ENCODE peak calls at places on chromosomes 11 and 22, in eight cellular contexts. One of them, this sample, is unnamed.

GRCh38 chr22:46508391-46508999 is 28.9 kb downstream of the CELSR1 start:
- DNase-seq in colonic mucosa: no peak
- DNase-seq in CD4-positive, alpha-beta T cell: no peak
- DNase-seq in WERI-Rb-1: no peak
- DNase-seq in Peyer's patch: no peak
- DNase-seq in choroid plexus epithelial cell: no peak
- DNase-seq in bronchial epithelial cell: no peak
- DNase-seq in hepatocyte: peak; percentile 8
- DNase-seq in this sample: no peak

GRCh38 chr22:24588370-24588755 is 4.5 kb downstream of the LRRC75B start:
- DNase-seq in colonic mucosa: no peak
- DNase-seq in CD4-positive, alpha-beta T cell: no peak
- DNase-seq in WERI-Rb-1: no peak
- DNase-seq in Peyer's patch: no peak
- DNase-seq in choroid plexus epithelial cell: no peak
- DNase-seq in bronchial epithelial cell: no peak
- DNase-seq in hepatocyte: no peak
- DNase-seq in this sample: no peak

GRCh38 chr11:84894666-84895065 is 732.5 kb downstream of the DLG2 start:
- DNase-seq in colonic mucosa: no peak
- DNase-seq in CD4-positive, alpha-beta T cell: no peak
- DNase-seq in WERI-Rb-1: no peak
- DNase-seq in Peyer's patch: no peak
- DNase-seq in choroid plexus epithelial cell: no peak
- DNase-seq in bronchial epithelial cell: no peak
- DNase-seq in hepatocyte: no peak
- DNase-seq in this sample: no peak

GRCh38 chr11:128299132-128299726 is 288.1 kb downstream of the ETS1 start:
- DNase-seq in colonic mucosa: no peak
- DNase-seq in CD4-positive, alpha-beta T cell: no peak
- DNase-seq in WERI-Rb-1: peak; percentile 30
- DNase-seq in Peyer's patch: no peak
- DNase-seq in choroid plexus epithelial cell: peak; percentile 91
- DNase-seq in bronchial epithelial cell: peak; percentile 9
- DNase-seq in hepatocyte: peak; percentile 27
- DNase-seq in this sample: peak; percentile 8

GRCh38 chr22:22110548-22111266 is 128.1 kb upstream of the TOP3B start:
- DNase-seq in colonic mucosa: no peak
- DNase-seq in CD4-positive, alpha-beta T cell: no peak
- DNase-seq in WERI-Rb-1: peak; percentile 52
- DNase-seq in Peyer's patch: peak; percentile 92
- DNase-seq in choroid plexus epithelial cell: peak; percentile 76
- DNase-seq in bronchial epithelial cell: peak; percentile 93
- DNase-seq in hepatocyte: peak; percentile 61
- DNase-seq in this sample: peak; percentile 83

GRCh38 chr22:41801886-41802285 is 1.4 kb downstream of the CCDC134 start:
- DNase-seq in colonic mucosa: no peak
- DNase-seq in CD4-positive, alpha-beta T cell: no peak
- DNase-seq in WERI-Rb-1: no peak
- DNase-seq in Peyer's patch: no peak
- DNase-seq in choroid plexus epithelial cell: no peak
- DNase-seq in bronchial epithelial cell: no peak
- DNase-seq in hepatocyte: no peak
- DNase-seq in this sample: no peak

GRCh38 chr11:77668760-77669159 is 31.2 kb upstream of the CLNS1A start:
- DNase-seq in colonic mucosa: no peak
- DNase-seq in CD4-positive, alpha-beta T cell: no peak
- DNase-seq in WERI-Rb-1: no peak
- DNase-seq in Peyer's patch: no peak
- DNase-seq in choroid plexus epithelial cell: peak; percentile 46
- DNase-seq in bronchial epithelial cell: no peak
- DNase-seq in hepatocyte: no peak
- DNase-seq in this sample: no peak

GRCh38 chr11:44729718-44730117 is 3.0 kb downstream of the TSPAN18 start:
- DNase-seq in colonic mucosa: no peak
- DNase-seq in CD4-positive, alpha-beta T cell: no peak
- DNase-seq in WERI-Rb-1: no peak
- DNase-seq in Peyer's patch: no peak
- DNase-seq in choroid plexus epithelial cell: no peak
- DNase-seq in bronchial epithelial cell: peak; percentile 27
- DNase-seq in hepatocyte: no peak
- DNase-seq in this sample: peak; percentile 63

GRCh38 chr11:74557526-74557925 is 34.9 kb upstream of the POLD3 start:
- DNase-seq in colonic mucosa: no peak
- DNase-seq in CD4-positive, alpha-beta T cell: no peak
- DNase-seq in WERI-Rb-1: no peak
- DNase-seq in Peyer's patch: no peak
- DNase-seq in choroid plexus epithelial cell: no peak
- DNase-seq in bronchial epithelial cell: no peak
- DNase-seq in hepatocyte: no peak
- DNase-seq in this sample: no peak

GRCh38 chr11:61193596-61193995 is 9.7 kb upstream of the PGA3 start:
- DNase-seq in colonic mucosa: no peak
- DNase-seq in CD4-positive, alpha-beta T cell: no peak
- DNase-seq in WERI-Rb-1: peak; percentile 32
- DNase-seq in Peyer's patch: no peak
- DNase-seq in choroid plexus epithelial cell: no peak
- DNase-seq in bronchial epithelial cell: no peak
- DNase-seq in hepatocyte: no peak
- DNase-seq in this sample: no peak

GRCh38 chr22:43433451-43433850 is 21.6 kb downstream of the MPPED1 start:
- DNase-seq in colonic mucosa: no peak
- DNase-seq in CD4-positive, alpha-beta T cell: no peak
- DNase-seq in WERI-Rb-1: no peak
- DNase-seq in Peyer's patch: no peak
- DNase-seq in choroid plexus epithelial cell: no peak
- DNase-seq in bronchial epithelial cell: no peak
- DNase-seq in hepatocyte: no peak
- DNase-seq in this sample: no peak

GRCh38 chr11:14107071-14107470 is 144.5 kb downstream of the SPON1 start:
- DNase-seq in colonic mucosa: no peak
- DNase-seq in CD4-positive, alpha-beta T cell: no peak
- DNase-seq in WERI-Rb-1: no peak
- DNase-seq in Peyer's patch: no peak
- DNase-seq in choroid plexus epithelial cell: no peak
- DNase-seq in bronchial epithelial cell: no peak
- DNase-seq in hepatocyte: no peak
- DNase-seq in this sample: no peak

GRCh38 chr11:706439-706956 is 467 bp downstream of the EPS8L2 start:
- DNase-seq in colonic mucosa: peak; percentile 54
- DNase-seq in CD4-positive, alpha-beta T cell: no peak
- DNase-seq in WERI-Rb-1: no peak
- DNase-seq in Peyer's patch: no peak
- DNase-seq in choroid plexus epithelial cell: peak; percentile 24
- DNase-seq in bronchial epithelial cell: peak; percentile 45
- DNase-seq in hepatocyte: peak; percentile 67
- DNase-seq in this sample: peak; percentile 78

GRCh38 chr11:88164806-88165205 is 10.4 kb downstream of the RAB38 start:
- DNase-seq in colonic mucosa: no peak
- DNase-seq in CD4-positive, alpha-beta T cell: no peak
- DNase-seq in WERI-Rb-1: no peak
- DNase-seq in Peyer's patch: no peak
- DNase-seq in choroid plexus epithelial cell: peak; percentile 22
- DNase-seq in bronchial epithelial cell: no peak
- DNase-seq in hepatocyte: no peak
- DNase-seq in this sample: no peak

GRCh38 chr11:128810784-128811514 is 56.1 kb downstream of the KCNJ1 start:
- DNase-seq in colonic mucosa: no peak
- DNase-seq in CD4-positive, alpha-beta T cell: no peak
- DNase-seq in WERI-Rb-1: no peak
- DNase-seq in Peyer's patch: no peak
- DNase-seq in choroid plexus epithelial cell: no peak
- DNase-seq in bronchial epithelial cell: no peak
- DNase-seq in hepatocyte: no peak
- DNase-seq in this sample: no peak

GRCh38 chr22:49235463-49236300 is 592.0 kb downstream of the BRD1 start:
- DNase-seq in colonic mucosa: peak; percentile 57
- DNase-seq in CD4-positive, alpha-beta T cell: no peak
- DNase-seq in WERI-Rb-1: no peak
- DNase-seq in Peyer's patch: no peak
- DNase-seq in choroid plexus epithelial cell: no peak
- DNase-seq in bronchial epithelial cell: no peak
- DNase-seq in hepatocyte: peak; percentile 71
- DNase-seq in this sample: no peak

GRCh38 chr22:19056951-19057401 is 65.2 kb downstream of the DGCR2 start:
- DNase-seq in colonic mucosa: no peak
- DNase-seq in CD4-positive, alpha-beta T cell: no peak
- DNase-seq in WERI-Rb-1: no peak
- DNase-seq in Peyer's patch: peak; percentile 34
- DNase-seq in choroid plexus epithelial cell: no peak
- DNase-seq in bronchial epithelial cell: no peak
- DNase-seq in hepatocyte: no peak
- DNase-seq in this sample: no peak

GRCh38 chr11:57648791-57649735 is 649 bp downstream of the YPEL4 start:
- DNase-seq in colonic mucosa: no peak
- DNase-seq in CD4-positive, alpha-beta T cell: no peak
- DNase-seq in WERI-Rb-1: no peak
- DNase-seq in Peyer's patch: no peak
- DNase-seq in choroid plexus epithelial cell: no peak
- DNase-seq in bronchial epithelial cell: no peak
- DNase-seq in hepatocyte: peak; percentile 40
- DNase-seq in this sample: no peak

GRCh38 chr11:101844608-101845007 is 70.2 kb upstream of the CEP126 start:
- DNase-seq in colonic mucosa: no peak
- DNase-seq in CD4-positive, alpha-beta T cell: no peak
- DNase-seq in WERI-Rb-1: no peak
- DNase-seq in Peyer's patch: no peak
- DNase-seq in choroid plexus epithelial cell: no peak
- DNase-seq in bronchial epithelial cell: no peak
- DNase-seq in hepatocyte: no peak
- DNase-seq in this sample: no peak

GRCh38 chr11:101848262-101848661 is 66.5 kb upstream of the CEP126 start:
- DNase-seq in colonic mucosa: no peak
- DNase-seq in CD4-positive, alpha-beta T cell: no peak
- DNase-seq in WERI-Rb-1: no peak
- DNase-seq in Peyer's patch: no peak
- DNase-seq in choroid plexus epithelial cell: peak; percentile 49
- DNase-seq in bronchial epithelial cell: peak; percentile 34
- DNase-seq in hepatocyte: peak; percentile 42
- DNase-seq in this sample: peak; percentile 43
- TF ChIP-seq CTCF in colonic mucosa: no peak
- TF ChIP-seq CTCF in CD4-positive, alpha-beta T cell: no peak
- TF ChIP-seq CTCF in WERI-Rb-1: no peak
- TF ChIP-seq CTCF in Peyer's patch: peak; percentile 6
- TF ChIP-seq CTCF in choroid plexus epithelial cell: peak; percentile 33
- TF ChIP-seq CTCF in bronchial epithelial cell: no peak
- TF ChIP-seq CTCF in hepatocyte: peak; percentile 75
- TF ChIP-seq CTCF in this sample: peak; percentile 47

DNA sequence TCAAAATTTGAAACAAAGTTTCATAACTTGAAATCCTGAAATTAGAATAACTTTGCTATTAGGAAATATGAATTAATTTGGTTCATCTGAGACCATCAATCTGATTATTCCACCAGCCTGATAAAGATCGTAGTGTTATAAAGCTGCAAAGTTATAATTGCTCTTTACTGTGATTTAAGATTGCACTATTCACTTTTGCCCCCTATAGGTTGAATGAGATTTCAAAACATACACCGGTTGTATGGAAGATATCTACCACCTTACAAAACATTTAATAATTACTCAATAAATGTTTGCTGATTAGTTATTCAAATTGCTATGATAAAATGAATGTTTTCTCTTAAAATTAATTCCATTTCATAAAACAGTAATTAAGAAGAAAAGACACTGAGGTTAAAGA is 26.1 kb downstream of the APIP start:
- DNase-seq in colonic mucosa: no peak
- DNase-seq in CD4-positive, alpha-beta T cell: no peak
- DNase-seq in WERI-Rb-1: no peak
- DNase-seq in Peyer's patch: no peak
- DNase-seq in choroid plexus epithelial cell: no peak
- DNase-seq in bronchial epithelial cell: peak; percentile 31
- DNase-seq in hepatocyte: no peak
- DNase-seq in this sample: peak; percentile 27
- TF ChIP-seq CTCF in colonic mucosa: peak; percentile 35
- TF ChIP-seq CTCF in CD4-positive, alpha-beta T cell: no peak
- TF ChIP-seq CTCF in WERI-Rb-1: no peak
- TF ChIP-seq CTCF in Peyer's patch: no peak
- TF ChIP-seq CTCF in choroid plexus epithelial cell: peak; percentile 43
- TF ChIP-seq CTCF in bronchial epithelial cell: peak; percentile 25
- TF ChIP-seq CTCF in hepatocyte: peak; percentile 39
- TF ChIP-seq CTCF in this sample: no peak

DNA sequence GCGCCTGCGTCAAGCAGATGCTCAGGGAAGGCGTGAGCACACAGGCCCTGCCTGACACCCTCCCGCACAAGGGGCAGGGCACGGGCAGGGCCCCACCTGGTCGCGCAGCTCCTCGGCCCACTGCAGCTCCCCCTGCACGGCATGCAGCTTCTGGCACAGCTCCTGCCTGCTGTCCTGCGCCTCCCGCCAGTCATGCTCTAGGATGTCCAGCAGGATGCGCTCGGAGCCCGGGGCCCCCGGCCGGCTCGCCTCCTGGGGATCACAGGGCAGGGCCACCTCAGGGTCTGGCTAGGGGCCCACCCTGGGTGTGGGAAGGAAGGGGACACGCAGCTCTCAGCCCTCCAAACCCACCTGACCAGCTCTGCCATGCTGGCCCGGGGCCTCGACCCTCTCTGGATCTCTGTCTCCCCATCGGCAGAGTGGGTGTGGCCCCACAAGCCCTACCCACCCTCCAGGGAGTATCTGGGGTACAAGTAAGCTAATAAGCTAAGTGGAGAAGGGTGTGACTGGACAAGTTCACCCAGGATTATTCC is 10.7 kb downstream of the CARD10 start:
- DNase-seq in colonic mucosa: no peak
- DNase-seq in CD4-positive, alpha-beta T cell: no peak
- DNase-seq in WERI-Rb-1: peak; percentile 80
- DNase-seq in Peyer's patch: no peak
- DNase-seq in choroid plexus epithelial cell: no peak
- DNase-seq in bronchial epithelial cell: no peak
- DNase-seq in hepatocyte: no peak
- DNase-seq in this sample: no peak
- TF ChIP-seq CTCF in colonic mucosa: peak; percentile 15
- TF ChIP-seq CTCF in CD4-positive, alpha-beta T cell: no peak
- TF ChIP-seq CTCF in WERI-Rb-1: peak; percentile 63
- TF ChIP-seq CTCF in Peyer's patch: no peak
- TF ChIP-seq CTCF in choroid plexus epithelial cell: no peak
- TF ChIP-seq CTCF in bronchial epithelial cell: no peak
- TF ChIP-seq CTCF in hepatocyte: no peak
- TF ChIP-seq CTCF in this sample: no peak

DNA sequence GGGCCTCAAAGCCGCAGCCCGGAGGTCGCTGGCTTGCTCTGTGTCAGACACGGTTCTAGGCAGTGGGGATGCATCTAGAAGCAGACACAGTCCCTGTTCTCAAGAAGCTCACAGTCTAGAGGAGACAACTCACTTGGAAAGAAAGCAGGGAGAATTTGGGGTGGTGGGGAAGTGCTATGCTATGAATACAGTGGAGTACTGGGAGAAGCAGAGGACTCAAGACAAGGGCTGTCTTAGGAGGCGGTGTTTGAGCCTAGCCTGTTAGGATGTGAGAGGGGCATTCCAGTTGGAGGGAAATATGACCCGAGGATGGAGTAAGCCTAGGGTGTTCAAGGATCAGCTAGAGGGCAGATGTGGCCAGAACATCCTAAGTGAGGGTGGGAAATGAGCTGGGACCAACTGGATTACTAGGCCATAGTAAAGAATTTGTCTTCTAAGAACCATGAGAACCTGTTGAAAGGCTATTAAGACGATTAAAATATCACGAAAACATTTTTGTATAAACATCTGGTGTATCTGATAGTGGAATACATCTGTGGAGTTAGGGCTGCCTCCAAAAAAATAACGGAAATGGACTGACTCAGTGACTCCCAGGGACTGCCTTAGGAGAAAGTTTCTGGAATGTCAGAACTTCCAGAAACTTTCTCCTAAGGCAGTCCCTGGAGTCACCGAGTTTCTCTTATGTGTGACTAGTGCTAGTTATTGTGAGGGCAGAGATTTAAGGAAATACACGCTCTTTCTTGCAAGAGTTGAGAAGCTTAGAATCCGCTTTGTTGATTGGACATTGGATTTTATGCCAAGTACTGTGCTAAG is 1.1 kb upstream of the PITPNB start:
- DNase-seq in colonic mucosa: peak; percentile 36
- DNase-seq in CD4-positive, alpha-beta T cell: no peak
- DNase-seq in WERI-Rb-1: peak; percentile 33
- DNase-seq in Peyer's patch: peak; percentile 50
- DNase-seq in choroid plexus epithelial cell: peak; percentile 73
- DNase-seq in bronchial epithelial cell: peak; percentile 51
- DNase-seq in hepatocyte: peak; percentile 57
- DNase-seq in this sample: peak; percentile 84
- TF ChIP-seq CTCF in colonic mucosa: no peak
- TF ChIP-seq CTCF in CD4-positive, alpha-beta T cell: no peak
- TF ChIP-seq CTCF in WERI-Rb-1: no peak
- TF ChIP-seq CTCF in Peyer's patch: no peak
- TF ChIP-seq CTCF in choroid plexus epithelial cell: peak; percentile 15
- TF ChIP-seq CTCF in bronchial epithelial cell: no peak
- TF ChIP-seq CTCF in hepatocyte: no peak
- TF ChIP-seq CTCF in this sample: no peak

This sample was measured in MCF 10A.